ENCODE peak calls at places on chromosomes 13 and 19, in four cellular contexts. T, Y, O and I are unnamed samples.

GRCh38 chr19:43839139-43839538 is 12.0 kb downstream of the ZNF283 start:
- DNase-seq in O (no peak), Y (no peak), T (no peak), I (no peak)

GRCh38 chr13:44093607-44094583 is 214.2 kb downstream of the LACC1 start:
- DNase-seq in Y (no peak), T (peak; percentile 6), O (no peak), I (no peak)

GRCh38 chr13:38176664-38177063 is 173.0 kb upstream of the UFM1 start:
- DNase-seq in T (no peak), O (no peak), Y (no peak), I (no peak)

GRCh38 chr13:32175307-32175706 is 139.9 kb downstream of the ZAR1L start:
- DNase-seq in T (peak; percentile 42), Y (no peak), O (no peak), I (no peak)

GRCh38 chr13:19782049-19782726 is 557 bp downstream of the PSPC1 start:
- DNase-seq in Y (peak; percentile 45), O (peak; percentile 79), T (peak; percentile 62), I (peak; percentile 34)

GRCh38 chr19:47240996-47241918 is 10.3 kb upstream of the BBC3 start:
- DNase-seq in T (peak; percentile 82), O (peak; percentile 74), Y (peak; percentile 79), I (peak; percentile 86)

GRCh38 chr13:113748862-113749451 is 10.1 kb upstream of the TMEM255B start:
- DNase-seq in O (no peak), Y (no peak), T (no peak), I (no peak)

GRCh38 chr13:62331384-62331783 is 915.7 kb upstream of the PCDH20 start:
- DNase-seq in Y (no peak), O (no peak), T (no peak), I (no peak)

GRCh38 chr19:1066748-1067340 is at the start of gene ARHGAP45:
- DNase-seq in O (peak; percentile 69), Y (no peak), T (no peak), I (peak; percentile 54)

GRCh38 chr13:44972956-44973581 is 16.2 kb downstream of the NUFIP1 start:
- DNase-seq in T (peak; percentile 58), Y (peak; percentile 38), O (no peak), I (no peak)

GRCh38 chr13:88979465-88980180 is 1308.5 kb downstream of the SLITRK5 start:
- DNase-seq in O (no peak), T (peak; percentile 9), Y (no peak), I (no peak)

GRCh38 chr19:38649305-38650179 is 2.1 kb downstream of the ACTN4 start:
- DNase-seq in Y (no peak), T (no peak), O (peak; percentile 70), I (peak; percentile 23)

GRCh38 chr13:35978607-35979316 is 152.4 kb downstream of the DCLK1 start:
- DNase-seq in Y (peak; percentile 69), T (peak; percentile 86), O (no peak), I (peak; percentile 26)

GRCh38 chr13:47672245-47672975 is 328.7 kb downstream of the SUCLA2 start:
- DNase-seq in Y (no peak), T (peak; percentile 82), O (no peak), I (no peak)

GRCh38 chr19:36013280-36014028 is 559 bp downstream of the ALKBH6 start:
- DNase-seq in O (no peak), T (no peak), Y (no peak), I (no peak)

GRCh38 chr13:80957019-80957650 is 616.2 kb upstream of the SPRY2 start:
- DNase-seq in Y (no peak), T (no peak), O (no peak), I (no peak)

GRCh38 chr19:8261347-8261746 is 46.8 kb downstream of the CD320 start:
- DNase-seq in T (no peak), O (no peak), Y (no peak), I (no peak)

DNA sequence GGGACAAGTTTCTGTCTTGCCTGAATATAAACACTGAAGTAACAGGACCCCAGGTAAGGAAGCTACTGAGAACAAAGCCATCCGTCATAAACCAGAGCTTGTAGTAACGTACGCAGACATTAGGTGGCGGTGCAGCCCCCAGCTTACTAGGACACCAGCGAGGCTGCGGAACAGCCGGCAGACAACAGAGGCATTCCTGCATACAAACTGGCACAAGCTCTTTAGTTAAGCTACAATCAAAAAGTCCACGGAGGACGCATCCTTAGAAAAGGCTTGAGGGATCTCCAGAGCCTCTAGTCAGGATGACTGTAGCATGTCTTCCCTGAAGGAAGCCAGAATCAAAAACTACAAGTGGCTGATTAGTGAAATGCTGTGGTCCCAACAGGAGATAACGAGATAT is 26.2 kb downstream of the ZNF160 start:
- DNase-seq in T (peak; percentile 82), O (no peak), Y (peak; percentile 28), I (peak; percentile 77)
- TF ChIP-seq CTCF in T (peak; percentile 87), O (peak; percentile 52), Y (peak; percentile 49), I (peak; percentile 74)

GRCh38 chr19:41957161-41957837 is 1.8 kb downstream of the RABAC1 start:
- DNase-seq in T (no peak), O (no peak), Y (no peak), I (no peak)
- H3K4me3 ChIP-seq in T (no peak overlapping the region), O (no peak overlapping the region), Y (no peak overlapping the region), I (no peak overlapping the region)

DNA sequence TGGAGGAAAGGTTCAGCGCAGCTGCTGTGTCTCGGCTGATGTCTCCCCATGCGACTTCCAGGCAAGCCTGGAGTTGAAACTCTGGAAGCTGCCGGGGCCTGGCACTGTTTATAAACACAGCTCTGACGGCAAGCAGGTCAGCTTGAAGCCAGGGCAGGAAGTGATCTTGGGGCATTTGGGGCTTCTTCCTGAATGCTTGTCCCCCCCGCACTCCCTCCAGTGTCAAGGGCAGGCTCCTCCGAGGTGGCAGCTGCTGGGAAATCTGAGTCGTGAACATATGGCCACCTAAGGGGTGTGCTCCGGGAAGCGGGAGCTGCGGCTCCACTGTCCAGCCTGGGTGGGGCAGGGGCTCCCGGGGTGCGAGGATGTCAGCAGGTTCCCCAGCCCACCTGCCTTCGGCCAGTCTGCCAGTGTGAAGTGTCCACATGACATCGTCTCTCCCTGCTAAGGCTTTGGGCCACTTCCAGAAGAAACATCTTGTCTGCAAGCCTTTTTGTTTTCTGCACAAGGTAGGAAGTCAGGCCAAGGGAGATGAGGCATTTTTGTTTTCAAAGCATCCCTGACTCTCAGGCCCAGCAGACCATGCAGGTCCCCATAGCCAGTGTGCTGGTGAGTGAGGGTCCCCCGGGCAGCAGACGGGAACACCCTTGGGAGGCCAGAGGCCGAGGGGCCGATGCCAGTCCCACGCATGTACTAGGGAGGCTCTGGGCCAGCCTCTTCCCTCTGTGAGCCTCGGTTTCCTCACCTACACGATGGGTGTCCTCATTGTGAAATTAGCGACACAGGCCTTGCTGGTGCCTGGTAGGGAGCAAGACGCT is 2.7 kb downstream of the PIAS4 start:
- DNase-seq in Y (peak; percentile 46), O (no peak), T (no peak), I (peak; percentile 85)
- H3K27ac ChIP-seq in Y (peak overlapping the region; percentile 17), O (peak overlapping the region; percentile 91), T (peak overlapping the region; percentile 26), I (peak overlapping the region; percentile 96)

GRCh38 chr13:33265133-33265532 is 20.4 kb downstream of the STARD13 start:
- DNase-seq in O (no peak), Y (no peak), T (no peak), I (no peak)
- TF ChIP-seq CTCF in O (no peak), Y (no peak), T (no peak), I (no peak)

DNA sequence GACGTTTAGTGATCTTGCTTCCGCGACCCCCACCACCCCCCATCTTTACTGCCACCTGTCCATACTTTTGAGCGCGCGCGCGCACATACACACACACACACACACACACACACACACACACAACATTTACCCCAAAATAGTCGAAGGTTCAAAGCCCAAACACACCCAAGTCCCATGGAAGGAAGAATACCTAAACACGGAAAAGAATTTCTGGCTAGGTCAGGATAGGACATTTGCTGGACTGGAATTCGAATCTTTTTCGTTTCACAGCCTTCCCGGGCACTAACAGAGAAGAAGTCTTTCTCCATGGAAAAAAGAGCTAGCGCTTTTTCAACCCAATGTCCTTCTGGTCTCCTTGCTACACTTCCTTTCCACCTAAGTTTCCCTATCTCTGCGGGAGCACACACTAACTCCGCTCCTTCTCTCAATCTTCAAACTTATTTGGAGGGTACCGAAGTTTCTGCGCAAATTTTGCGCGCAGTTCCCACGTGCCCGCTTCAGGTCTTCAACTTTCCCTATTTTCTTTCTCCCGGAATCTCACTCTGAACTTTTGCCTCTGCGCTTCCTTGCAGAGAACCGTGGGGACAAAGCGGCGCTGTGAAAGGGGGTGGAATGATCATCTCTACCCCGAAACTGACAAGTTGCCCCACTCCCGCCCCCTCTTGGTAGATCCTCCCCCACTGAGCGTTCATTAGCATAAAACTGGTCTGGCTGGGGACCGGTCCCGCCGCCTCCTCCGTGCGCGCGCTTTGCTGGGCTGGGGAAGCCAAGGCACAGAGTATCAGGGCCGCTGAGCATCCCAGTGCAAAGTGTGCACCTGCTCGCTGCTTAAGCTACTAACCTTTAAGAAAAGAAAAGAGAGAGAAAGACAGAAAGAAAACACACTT is 2.7 kb downstream of the DACH1 start:
- DNase-seq in Y (no peak), O (peak; percentile 73), T (peak; percentile 5), I (peak; percentile 77)
- H3K4me3 ChIP-seq in Y (peak overlapping the region; percentile 25), O (peak overlapping the region; percentile 72), T (peak overlapping the region; percentile 92), I (peak overlapping the region; percentile 89)

DNA sequence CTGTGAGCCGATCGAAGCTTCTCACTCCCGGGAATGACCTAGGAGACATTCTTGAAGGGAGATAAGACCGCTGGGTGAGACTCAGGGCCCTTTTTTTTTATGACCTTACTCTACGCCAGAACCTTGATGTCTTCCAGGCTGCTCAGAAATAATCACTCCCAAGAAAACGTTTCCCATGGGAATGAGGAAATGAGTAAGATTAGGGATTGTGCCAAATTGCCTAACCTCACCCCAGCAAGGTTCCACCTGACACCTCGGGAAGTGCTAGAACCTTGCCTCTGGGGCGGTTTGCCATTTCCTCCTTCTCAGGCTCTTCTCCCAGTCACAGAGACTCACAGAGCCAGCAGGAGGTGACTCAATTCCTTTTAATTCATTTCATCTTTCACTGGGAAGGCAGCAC is 2.3 kb downstream of the SLC46A3 start:
- DNase-seq in Y (peak; percentile 83), T (peak; percentile 88), O (no peak), I (no peak)
- H3K27ac ChIP-seq in Y (no peak overlapping the region), T (no peak overlapping the region), O (peak overlapping the region; percentile 99), I (no peak overlapping the region)

DNA sequence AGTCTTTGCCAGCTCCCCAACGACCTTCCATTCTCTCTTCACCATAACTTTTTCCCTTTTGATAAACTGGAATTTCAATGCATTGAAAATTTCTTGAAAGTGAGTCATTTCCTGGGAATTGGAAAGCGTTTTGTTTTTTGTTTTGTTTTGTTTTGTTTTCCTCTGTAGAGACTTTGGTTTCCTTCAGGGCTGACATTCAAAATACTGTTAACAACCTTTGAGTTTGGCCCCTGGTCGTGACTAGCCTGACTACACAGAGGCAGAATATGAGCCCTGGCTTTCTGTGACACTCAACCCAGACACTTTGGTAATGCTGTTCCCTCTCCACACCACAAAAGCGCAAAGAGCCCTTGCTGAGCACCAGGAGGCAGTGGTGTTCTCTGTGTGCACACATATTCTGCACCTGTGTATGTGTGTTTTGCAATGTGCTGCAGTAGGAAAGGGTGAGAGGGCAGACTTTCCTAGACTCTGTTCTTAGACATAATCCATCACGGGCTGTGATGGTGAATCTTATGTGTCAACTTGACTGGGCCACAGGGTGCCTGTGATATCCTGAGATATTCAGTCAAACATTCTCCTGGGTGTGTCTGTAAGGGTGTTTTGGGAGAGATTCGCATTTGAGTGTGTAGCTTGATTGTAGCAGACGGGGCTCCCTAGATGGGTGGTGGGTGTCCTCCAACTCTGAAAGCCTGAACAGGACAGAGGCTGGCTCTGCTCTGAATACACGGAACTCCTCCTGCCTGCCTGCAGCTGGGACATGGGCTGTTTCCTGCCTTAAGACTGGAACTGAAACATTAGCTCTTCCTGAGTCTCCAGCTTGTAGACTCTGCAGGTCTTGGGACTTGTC is 29.5 kb upstream of the ANKRD10 start:
- DNase-seq in T (peak; percentile 81), O (peak; percentile 35), Y (peak; percentile 69), I (peak; percentile 41)
- TF ChIP-seq CTCF in T (peak; percentile 83), O (peak; percentile 64), Y (peak; percentile 71), I (peak; percentile 80)